ENCODE peak calls at places on chromosomes 13 and 19, in seven cellular contexts. One of them, this sample, is unnamed.

GRCh38 chr19:19379527-19379926 is 25.9 kb upstream of the GATAD2A start:
- DNase-seq in GM12892: no peak
- DNase-seq in keratinocyte: no peak
- DNase-seq in HuH-7: no peak
- DNase-seq in NCI-H2081: no peak
- DNase-seq in SJCRH30: no peak
- DNase-seq in H9: no peak
- DNase-seq in this sample: no peak

GRCh38 chr13:109700176-109700575 is 86.2 kb downstream of the IRS2 start:
- DNase-seq in GM12892: no peak
- DNase-seq in keratinocyte: peak
- DNase-seq in HuH-7: no peak
- DNase-seq in NCI-H2081: peak
- DNase-seq in SJCRH30: peak
- DNase-seq in H9: no peak
- DNase-seq in this sample: peak

GRCh38 chr19:31538879-31539278 is 189.6 kb upstream of the TSHZ3 start:
- DNase-seq in GM12892: no peak
- DNase-seq in keratinocyte: no peak
- DNase-seq in HuH-7: no peak
- DNase-seq in NCI-H2081: no peak
- DNase-seq in SJCRH30: no peak
- DNase-seq in H9: peak
- DNase-seq in this sample: no peak

GRCh38 chr19:2533686-2534085 is 57.8 kb downstream of the GADD45B start:
- DNase-seq in GM12892: no peak
- DNase-seq in keratinocyte: no peak
- DNase-seq in HuH-7: no peak
- DNase-seq in NCI-H2081: no peak
- DNase-seq in SJCRH30: no peak
- DNase-seq in H9: no peak
- DNase-seq in this sample: no peak

GRCh38 chr19:17331254-17331558 is 3.4 kb downstream of the ANO8 start:
- DNase-seq in GM12892: no peak
- DNase-seq in keratinocyte: no peak
- DNase-seq in HuH-7: no peak
- DNase-seq in NCI-H2081: no peak
- DNase-seq in SJCRH30: no peak
- DNase-seq in H9: no peak
- DNase-seq in this sample: no peak

GRCh38 chr13:44311011-44311481 is 62.6 kb upstream of the SERP2 start:
- DNase-seq in GM12892: no peak
- DNase-seq in keratinocyte: no peak
- DNase-seq in HuH-7: no peak
- DNase-seq in NCI-H2081: no peak
- DNase-seq in SJCRH30: no peak
- DNase-seq in H9: no peak
- DNase-seq in this sample: no peak

GRCh38 chr13:43405457-43405856 is 381.3 kb downstream of the ENOX1 start:
- DNase-seq in GM12892: no peak
- DNase-seq in keratinocyte: peak
- DNase-seq in HuH-7: no peak
- DNase-seq in NCI-H2081: no peak
- DNase-seq in SJCRH30: no peak
- DNase-seq in H9: no peak
- DNase-seq in this sample: no peak

GRCh38 chr19:7833225-7834156 is 3.5 kb downstream of the EVI5L start:
- DNase-seq in GM12892: no peak
- DNase-seq in keratinocyte: peak
- DNase-seq in HuH-7: no peak
- DNase-seq in NCI-H2081: no peak
- DNase-seq in SJCRH30: no peak
- DNase-seq in H9: no peak
- DNase-seq in this sample: peak

GRCh38 chr19:14786421-14786851 is 8.1 kb upstream of the ADGRE2 start:
- DNase-seq in GM12892: no peak
- DNase-seq in keratinocyte: no peak
- DNase-seq in HuH-7: peak
- DNase-seq in NCI-H2081: no peak
- DNase-seq in SJCRH30: peak
- DNase-seq in H9: peak
- DNase-seq in this sample: peak

GRCh38 chr19:4904481-4904880 is 1.8 kb upstream of the ARRDC5 start:
- DNase-seq in GM12892: no peak
- DNase-seq in keratinocyte: no peak
- DNase-seq in HuH-7: no peak
- DNase-seq in NCI-H2081: no peak
- DNase-seq in SJCRH30: no peak
- DNase-seq in H9: no peak
- DNase-seq in this sample: no peak

GRCh38 chr13:39159393-39159792 is 121.1 kb downstream of the NHLRC3 start:
- DNase-seq in GM12892: no peak
- DNase-seq in keratinocyte: no peak
- DNase-seq in HuH-7: no peak
- DNase-seq in NCI-H2081: peak
- DNase-seq in SJCRH30: no peak
- DNase-seq in H9: no peak
- DNase-seq in this sample: no peak

GRCh38 chr19:57267294-57267693 is 13.0 kb upstream of the ZNF460 start:
- DNase-seq in GM12892: no peak
- DNase-seq in keratinocyte: no peak
- DNase-seq in HuH-7: no peak
- DNase-seq in NCI-H2081: no peak
- DNase-seq in SJCRH30: no peak
- DNase-seq in H9: no peak
- DNase-seq in this sample: no peak

GRCh38 chr19:36771275-36772231 is 1.1 kb downstream of the ZNF850 start:
- DNase-seq in GM12892: peak
- DNase-seq in keratinocyte: no peak
- DNase-seq in HuH-7: no peak
- DNase-seq in NCI-H2081: peak
- DNase-seq in SJCRH30: peak
- DNase-seq in H9: peak
- DNase-seq in this sample: no peak

GRCh38 chr13:28630864-28631263 is 28.1 kb upstream of the POMP start:
- DNase-seq in GM12892: no peak
- DNase-seq in keratinocyte: no peak
- DNase-seq in HuH-7: no peak
- DNase-seq in NCI-H2081: no peak
- DNase-seq in SJCRH30: no peak
- DNase-seq in H9: no peak
- DNase-seq in this sample: no peak

GRCh38 chr19:52742516-52742915 is 7.7 kb upstream of the ZNF611 start:
- DNase-seq in GM12892: no peak
- DNase-seq in keratinocyte: no peak
- DNase-seq in HuH-7: no peak
- DNase-seq in NCI-H2081: no peak
- DNase-seq in SJCRH30: no peak
- DNase-seq in H9: no peak
- DNase-seq in this sample: no peak

This sample was measured in A549.